ENCODE peak calls at places on chromosomes 11 and 22, in six cellular contexts. G is foreskin fibroblast; L is colonic mucosa; U is naive thymus-derived CD4-positive, alpha-beta T cell; R is Peyer's patch; I is PC-3. X is an unnamed sample.

GRCh38 chr11:123212406-123212805 is 17.4 kb upstream of the CLMP start:
- DNase-seq in G (no peak), L (no peak), U (no peak), R (no peak), I (no peak), X (no peak)

GRCh38 chr22:31248965-31249940 is 37.2 kb downstream of the LIMK2 start:
- DNase-seq in G (no peak), L (no peak), U (no peak), R (no peak), I (no peak), X (no peak)

GRCh38 chr11:27281740-27282139 is 81.3 kb downstream of the CCDC34 start:
- DNase-seq in G (no peak), L (no peak), U (no peak), R (no peak), I (no peak), X (peak)

GRCh38 chr11:111157571-111157970 is 88.0 kb upstream of the POU2AF2 start:
- DNase-seq in G (no peak), L (no peak), U (no peak), R (no peak), I (no peak), X (no peak)

GRCh38 chr22:39316440-39317083 is 2.9 kb downstream of the RPL3 start:
- DNase-seq in G (peak), L (peak), U (peak), R (peak), I (peak), X (peak)

GRCh38 chr11:133058501-133058900 is 473.8 kb downstream of the OPCML start:
- DNase-seq in G (no peak), L (no peak), U (no peak), R (no peak), I (no peak), X (no peak)

GRCh38 chr22:30889268-30889995 is 79.1 kb downstream of the MORC2 start:
- DNase-seq in G (no peak), L (no peak), U (no peak), R (no peak), I (no peak), X (no peak)

GRCh38 chr11:75577198-75577597 is 15.1 kb downstream of the SERPINH1 start:
- DNase-seq in G (peak), L (peak), U (peak), R (peak), I (peak), X (no peak)

GRCh38 chr22:19430890-19431541 is 517 bp downstream of the HIRA start:
- DNase-seq in G (peak), L (peak), U (no peak), R (peak), I (peak), X (no peak)

GRCh38 chr22:20656902-20657836 is 116.7 kb upstream of the SERPIND1 start:
- DNase-seq in G (no peak), L (no peak), U (no peak), R (no peak), I (no peak), X (peak)

GRCh38 chr11:45079075-45079444 is 67.4 kb upstream of the PRDM11 start:
- DNase-seq in G (no peak), L (no peak), U (no peak), R (no peak), I (no peak), X (peak)

GRCh38 chr11:68844376-68844775 is 2.7 kb upstream of the CPT1A start:
- DNase-seq in G (no peak), L (no peak), U (no peak), R (no peak), I (no peak), X (no peak)

GRCh38 chr11:66081505-66081904 is 11.4 kb downstream of the PACS1 start:
- DNase-seq in G (peak), L (peak), U (peak), R (peak), I (peak), X (peak)

GRCh38 chr11:76453248-76453647 is 8.4 kb downstream of the EMSY start:
- DNase-seq in G (no peak), L (no peak), U (no peak), R (no peak), I (peak), X (no peak)

GRCh38 chr11:17267576-17267975 is 9.0 kb upstream of the NUCB2 start:
- DNase-seq in G (peak), L (no peak), U (no peak), R (no peak), I (peak), X (peak)

GRCh38 chr22:30036656-30037055 is 43.6 kb upstream of the HORMAD2 start:
- DNase-seq in G (peak), L (no peak), U (no peak), R (peak), I (peak), X (no peak)

GRCh38 chr22:23688121-23688520 is 2.7 kb upstream of the RGL4 start:
- DNase-seq in G (no peak), L (no peak), U (no peak), R (no peak), I (no peak), X (no peak)

GRCh38 chr11:7060828-7061227 is 28.0 kb upstream of the RBMXL2 start:
- DNase-seq in G (peak), L (no peak), U (no peak), R (no peak), I (no peak), X (no peak)

GRCh38 chr22:43298062-43298801 is 44.9 kb downstream of the SCUBE1 start:
- DNase-seq in G (peak), L (no peak), U (no peak), R (no peak), I (no peak), X (no peak)

GRCh38 chr22:45448431-45448830 is 34.9 kb downstream of the RIBC2 start:
- DNase-seq in G (peak), L (peak), U (no peak), R (no peak), I (no peak), X (no peak)

GRCh38 chr22:37082251-37082650 is 27.3 kb downstream of the TMPRSS6 start:
- DNase-seq in G (no peak), L (no peak), U (no peak), R (no peak), I (no peak), X (no peak)

GRCh38 chr11:70769521-70769920 is 371.2 kb downstream of the CTTN start:
- DNase-seq in G (no peak), L (no peak), U (no peak), R (no peak), I (no peak), X (no peak)

GRCh38 chr11:3853935-3854659 is 1.4 kb upstream of the STIM1 start:
- DNase-seq in G (no peak), L (peak), U (peak), R (peak), I (no peak), X (peak)

GRCh38 chr22:21734540-21735197 is 925 bp downstream of the YPEL1 start:
- DNase-seq in G (peak), L (no peak), U (peak), R (no peak), I (no peak), X (no peak)

GRCh38 chr11:92211576-92212167 is 12.9 kb upstream of the FAT3 start:
- DNase-seq in G (peak), L (no peak), U (no peak), R (no peak), I (peak), X (peak)

GRCh38 chr11:131530411-131530810 is 160.0 kb downstream of the NTM start:
- DNase-seq in G (no peak), L (no peak), U (no peak), R (no peak), I (no peak), X (no peak)

GRCh38 chr11:118997627-118998387 is at the start of gene CENATAC:
- DNase-seq in G (peak), L (peak), U (peak), R (peak), I (peak), X (peak)

GRCh38 chr11:87421422-87421821 is 383.7 kb downstream of the TMEM135 start:
- DNase-seq in G (peak), L (peak), U (peak), R (peak), I (peak), X (peak)

GRCh38 chr22:31561238-31561887 is 65.0 kb downstream of the SFI1 start:
- DNase-seq in G (peak), L (peak), U (peak), R (peak), I (peak), X (peak)

GRCh38 chr22:45254789-45255261 is 14.1 kb upstream of the KIAA0930 start:
- DNase-seq in G (no peak), L (no peak), U (no peak), R (no peak), I (peak), X (no peak)

GRCh38 chr11:96168623-96169022 is 174.4 kb downstream of the MAML2 start:
- DNase-seq in G (peak), L (peak), U (no peak), R (peak), I (peak), X (no peak)

GRCh38 chr22:20438066-20438677 is 547 bp upstream of the SCARF2 start:
- DNase-seq in G (peak), L (no peak), U (no peak), R (peak), I (no peak), X (no peak)

GRCh38 chr22:36238348-36239149 is 778 bp downstream of the APOL2 start:
- DNase-seq in G (peak), L (peak), U (no peak), R (no peak), I (no peak), X (no peak)

GRCh38 chr22:41846268-41847002 is 13.5 kb downstream of the SREBF2 start:
- DNase-seq in G (no peak), L (no peak), U (no peak), R (no peak), I (no peak), X (no peak)

GRCh38 chr11:79274636-79275315 is 166.1 kb downstream of the TENM4 start:
- DNase-seq in G (peak), L (no peak), U (no peak), R (no peak), I (no peak), X (no peak)

GRCh38 chr22:35375031-35375430 is 5.9 kb upstream of the HMOX1 start:
- DNase-seq in G (peak), L (no peak), U (no peak), R (no peak), I (peak), X (no peak)

GRCh38 chr11:69926376-69927050 is 107.3 kb upstream of the FGF3 start:
- DNase-seq in G (no peak), L (no peak), U (no peak), R (no peak), I (no peak), X (no peak)

GRCh38 chr11:33932721-33933120 is 40.8 kb upstream of the LMO2 start:
- DNase-seq in G (no peak), L (no peak), U (no peak), R (no peak), I (no peak), X (no peak)

GRCh38 chr11:116797816-116798215 is 6.1 kb upstream of the APOA5 start:
- DNase-seq in G (no peak), L (no peak), U (no peak), R (no peak), I (no peak), X (no peak)

GRCh38 chr11:116798368-116798767 is 6.7 kb upstream of the APOA5 start:
- DNase-seq in G (no peak), L (no peak), U (no peak), R (no peak), I (no peak), X (no peak)

GRCh38 chr11:116796548-116796947 is 4.9 kb upstream of the APOA5 start:
- DNase-seq in G (no peak), L (no peak), U (no peak), R (no peak), I (no peak), X (no peak)

GRCh38 chr11:116794851-116795250 is 3.2 kb upstream of the APOA5 start:
- DNase-seq in G (no peak), L (no peak), U (no peak), R (no peak), I (no peak), X (no peak)

GRCh38 chr11:116800610-116801009 is 8.9 kb upstream of the APOA5 start:
- DNase-seq in G (no peak), L (no peak), U (no peak), R (no peak), I (no peak), X (no peak)
- H3K4me3 ChIP-seq in G (no peak), L (no peak), U (no peak), R (no peak), I (no peak), X (no peak)

GRCh38 chr11:10304495-10305261 is at the start of gene ADM:
- DNase-seq in G (peak), L (peak), U (peak), R (peak), I (peak), X (no peak)

GRCh38 chr11:10302744-10303557 is 1.9 kb upstream of the ADM start:
- DNase-seq in G (peak), L (peak), U (peak), R (peak), I (peak), X (no peak)

GRCh38 chr11:10303558-10304363 is 1.1 kb upstream of the ADM start:
- DNase-seq in G (peak), L (peak), U (peak), R (peak), I (peak), X (no peak)

GRCh38 chr11:10302294-10302743 is 2.6 kb upstream of the ADM start:
- DNase-seq in G (no peak), L (no peak), U (no peak), R (no peak), I (peak), X (no peak)

DNA sequence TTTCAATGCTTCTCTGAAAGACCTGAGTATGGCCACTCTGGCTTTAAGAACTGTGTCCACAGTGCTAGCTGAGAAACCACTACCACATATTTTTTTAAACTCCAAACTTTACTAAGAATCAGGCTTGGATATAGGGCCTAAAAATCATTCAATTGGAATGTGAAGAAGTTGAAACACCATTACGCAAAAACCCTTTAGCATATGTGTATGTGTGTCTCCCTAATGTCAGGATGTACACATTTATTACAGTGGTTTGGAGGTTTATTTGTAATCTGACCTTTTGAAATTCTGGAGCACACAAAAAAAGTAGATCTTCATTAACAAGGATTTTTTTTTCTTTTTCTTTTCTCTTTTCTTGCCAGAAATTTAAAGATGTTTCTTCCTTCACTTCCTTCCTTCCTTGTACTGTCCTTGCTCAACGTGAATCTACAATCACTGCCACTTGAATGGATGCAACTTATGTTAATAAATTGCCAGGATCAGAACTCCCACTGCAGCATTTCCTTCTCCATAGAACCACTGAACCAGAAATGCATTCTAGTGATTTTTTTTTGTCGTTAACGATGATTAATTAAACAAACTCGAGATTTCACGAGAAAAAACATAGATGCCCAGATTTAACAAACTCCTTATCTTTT is 3.1 kb upstream of the ADM start:
- DNase-seq in G (peak), L (no peak), U (no peak), R (no peak), I (peak), X (no peak)
- H3K4me3 ChIP-seq in G (peak), L (peak), U (peak), R (no peak), I (peak), X (no peak)

DNA sequence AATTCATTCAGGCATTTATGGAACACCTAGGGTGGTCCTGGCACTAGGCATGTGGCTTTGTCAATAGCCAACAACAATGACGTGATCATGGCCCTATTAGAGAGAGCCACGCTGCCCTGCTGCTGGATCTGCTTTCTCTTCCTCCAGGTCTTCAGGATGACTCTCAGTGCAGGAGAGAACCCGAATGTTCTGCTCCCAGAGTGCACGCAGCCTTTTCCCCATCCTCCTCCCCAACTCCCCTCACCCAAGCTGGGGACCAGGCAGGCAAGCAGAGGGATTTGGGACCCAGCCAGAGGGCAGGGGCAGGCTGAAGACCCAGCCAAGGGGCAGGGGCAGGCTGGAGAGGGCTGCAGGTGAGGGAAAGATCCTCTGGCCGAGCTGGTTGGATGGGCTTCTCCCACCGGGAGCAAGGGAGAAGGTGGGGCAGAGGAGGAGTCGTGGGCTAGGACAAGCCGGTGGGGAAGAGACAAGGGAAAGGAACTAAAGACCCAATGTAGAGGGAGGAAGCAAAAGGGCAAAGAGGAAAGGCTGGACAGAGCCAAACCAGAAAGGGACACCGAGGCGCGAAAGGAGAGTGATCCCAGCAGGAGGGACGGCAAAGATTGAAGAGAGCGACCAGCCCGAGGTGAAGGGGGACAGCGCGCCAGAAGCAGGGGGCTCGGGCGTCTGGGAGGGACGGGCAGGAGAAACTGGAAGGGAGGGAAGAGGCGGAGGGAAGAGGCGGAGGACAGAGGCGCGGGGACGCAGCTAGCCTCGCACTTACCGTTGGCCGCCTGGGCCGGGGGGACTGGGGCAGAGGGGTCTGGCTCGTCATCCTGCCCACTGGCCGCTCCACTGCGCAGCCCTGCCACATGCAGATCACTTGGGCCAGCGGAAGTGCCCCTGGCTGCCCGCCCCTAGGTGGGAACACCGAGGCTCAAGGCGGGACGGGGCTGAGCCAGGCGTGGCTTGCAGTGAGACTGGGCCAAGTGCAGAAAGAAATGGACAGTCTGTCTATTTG is at the start of gene KCTD14:
- DNase-seq in G (peak), L (peak), U (no peak), R (peak), I (no peak), X (no peak)
- H3K4me3 ChIP-seq in G (peak), L (peak), U (no peak), R (peak), I (peak), X (no peak)

DNA sequence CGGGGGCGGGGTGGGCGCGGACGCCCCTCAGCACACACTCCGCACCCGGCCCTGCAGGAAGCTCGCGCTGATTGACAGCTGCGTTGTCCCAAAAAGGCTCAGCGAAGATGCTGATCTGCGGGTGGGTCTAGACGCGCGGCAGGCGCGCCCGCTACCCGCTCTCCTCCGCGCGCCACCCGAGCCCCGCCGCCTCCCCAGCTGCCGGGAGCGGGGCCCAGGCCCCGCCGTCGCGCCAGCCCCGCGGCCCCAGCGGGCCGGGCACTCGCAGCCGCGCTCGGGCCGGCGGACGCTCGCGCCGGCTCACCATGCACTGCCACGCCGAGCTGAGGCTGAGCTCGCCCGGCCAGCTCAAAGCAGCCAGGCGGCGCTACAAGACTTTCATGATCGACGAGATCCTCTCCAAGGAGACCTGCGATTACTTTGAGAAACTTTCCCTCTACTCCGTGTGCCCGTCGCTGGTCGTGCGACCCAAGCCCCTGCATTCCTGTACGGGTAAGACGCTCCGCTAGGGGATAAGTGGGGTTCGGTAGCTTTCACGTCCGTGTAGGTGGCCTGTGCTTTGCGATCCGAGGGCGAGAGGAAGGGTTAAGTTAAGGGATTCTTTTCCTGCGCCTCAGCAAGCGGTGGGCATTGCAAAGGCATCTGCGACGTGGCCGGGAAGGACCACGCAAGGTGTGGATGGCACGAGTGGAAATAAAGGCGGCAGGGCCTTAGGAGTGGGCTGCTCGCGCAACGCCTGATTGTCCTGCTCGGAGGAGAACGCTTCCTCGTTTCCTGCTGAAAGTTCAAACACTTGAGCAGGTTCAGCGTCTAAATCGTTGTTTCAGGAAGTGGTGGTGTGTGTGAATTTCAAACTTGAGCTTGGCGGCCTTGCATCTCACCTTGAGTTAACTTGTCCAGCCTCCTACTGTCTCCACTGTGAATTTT is at the start of gene BARX2:
- DNase-seq in G (peak), L (peak), U (no peak), R (peak), I (peak), X (no peak)
- H3K4me3 ChIP-seq in G (no peak), L (peak), U (no peak), R (no peak), I (peak), X (no peak)

X was measured in Jurkat, Clone E6-1.